ENCODE peak calls at places on chromosomes 6 and 20, in four cellular contexts. B is suprapubic skin, R is uterus, E is AG04450. D is an unnamed sample.

GRCh38 chr20:64226686-64227576 is 28.6 kb upstream of the PCMTD2 start:
- DNase-seq in B (no peak), R (no peak), E (no peak), D (no peak)

GRCh38 chr20:36582322-36582721 is 8.9 kb downstream of the TGIF2 start:
- DNase-seq in B (no peak), R (no peak), E (no peak), D (no peak)

GRCh38 chr20:57013221-57013620 is 253.2 kb downstream of the BMP7 start:
- DNase-seq in B (no peak), R (no peak), E (no peak), D (no peak)

GRCh38 chr20:44467289-44467883 is 8.3 kb upstream of the TTPAL start:
- DNase-seq in B (peak; percentile 87), R (peak; percentile 60), E (no peak), D (no peak)

GRCh38 chr6:25181923-25182322 is 97.3 kb upstream of the CARMIL1 start:
- DNase-seq in B (no peak), R (no peak), E (no peak), D (no peak)

GRCh38 chr6:117195728-117196127 is 69.6 kb upstream of the VGLL2 start:
- DNase-seq in B (no peak), R (no peak), E (no peak), D (no peak)

GRCh38 chr6:105560611-105561066 is 157.8 kb upstream of the PREP start:
- DNase-seq in B (no peak), R (no peak), E (no peak), D (no peak)

GRCh38 chr20:31712564-31713311 is 9.9 kb downstream of the BCL2L1 start:
- DNase-seq in B (peak; percentile 96), R (peak; percentile 65), E (peak; percentile 67), D (peak; percentile 82)

GRCh38 chr6:78552435-78552834 is 314.9 kb upstream of the IRAK1BP1 start:
- DNase-seq in B (no peak), R (no peak), E (no peak), D (no peak)

GRCh38 chr6:150922137-150922536 is 56.6 kb downstream of the MTHFD1L start:
- DNase-seq in B (no peak), R (no peak), E (no peak), D (no peak)

GRCh38 chr20:44738779-44739477 is 6.7 kb upstream of the KCNK15 start:
- DNase-seq in B (no peak), R (peak; percentile 60), E (no peak), D (no peak)

GRCh38 chr20:1299522-1299921 is 29.4 kb downstream of the SDCBP2 start:
- DNase-seq in B (no peak), R (no peak), E (no peak), D (no peak)

GRCh38 chr20:63004607-63005211 is 2.1 kb downstream of the BHLHE23 start:
- DNase-seq in B (no peak), R (no peak), E (no peak), D (no peak)

GRCh38 chr6:36684447-36684812 is 5.9 kb downstream of the CDKN1A start:
- DNase-seq in B (no peak), R (no peak), E (no peak), D (no peak)

GRCh38 chr6:153814136-153814535 is 224.9 kb upstream of the OPRM1 start:
- DNase-seq in B (no peak), R (no peak), E (no peak), D (no peak)

GRCh38 chr20:50259705-50260479 is 69.3 kb downstream of the CEBPB start:
- DNase-seq in B (peak; percentile 84), R (no peak), E (no peak), D (no peak)

GRCh38 chr6:16337280-16337975 is 99.0 kb downstream of the GMPR start:
- DNase-seq in B (peak; percentile 94), R (peak; percentile 97), E (peak; percentile 76), D (peak; percentile 78)

GRCh38 chr6:131966443-131966842 is 15.3 kb upstream of the CCN2 start:
- DNase-seq in B (no peak), R (no peak), E (no peak), D (no peak)

DNA sequence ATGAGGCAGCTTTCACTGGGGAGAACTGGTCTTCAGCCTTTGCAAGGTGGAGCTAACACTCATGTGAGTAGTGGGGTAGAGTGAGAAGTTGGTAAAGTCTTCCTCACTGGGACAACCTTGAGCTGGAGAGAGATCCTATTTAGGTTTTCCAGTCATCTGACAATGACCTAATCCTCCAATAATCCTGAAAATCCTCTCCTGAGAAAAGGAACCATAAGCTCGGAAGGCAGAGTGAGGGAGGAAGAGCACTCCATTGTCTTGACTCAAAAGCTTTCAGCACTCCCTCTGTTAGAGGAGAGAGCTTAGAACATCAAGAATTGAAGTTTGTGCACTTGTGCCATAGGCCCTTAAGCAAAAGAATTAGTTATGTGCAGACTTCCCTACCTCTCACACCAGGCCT is 77.8 kb downstream of the TRAM2 start:
- DNase-seq in B (no peak), R (no peak), E (no peak), D (no peak)
- TF ChIP-seq CTCF in B (no peak), R (no peak), E (no peak), D (no peak)

DNA sequence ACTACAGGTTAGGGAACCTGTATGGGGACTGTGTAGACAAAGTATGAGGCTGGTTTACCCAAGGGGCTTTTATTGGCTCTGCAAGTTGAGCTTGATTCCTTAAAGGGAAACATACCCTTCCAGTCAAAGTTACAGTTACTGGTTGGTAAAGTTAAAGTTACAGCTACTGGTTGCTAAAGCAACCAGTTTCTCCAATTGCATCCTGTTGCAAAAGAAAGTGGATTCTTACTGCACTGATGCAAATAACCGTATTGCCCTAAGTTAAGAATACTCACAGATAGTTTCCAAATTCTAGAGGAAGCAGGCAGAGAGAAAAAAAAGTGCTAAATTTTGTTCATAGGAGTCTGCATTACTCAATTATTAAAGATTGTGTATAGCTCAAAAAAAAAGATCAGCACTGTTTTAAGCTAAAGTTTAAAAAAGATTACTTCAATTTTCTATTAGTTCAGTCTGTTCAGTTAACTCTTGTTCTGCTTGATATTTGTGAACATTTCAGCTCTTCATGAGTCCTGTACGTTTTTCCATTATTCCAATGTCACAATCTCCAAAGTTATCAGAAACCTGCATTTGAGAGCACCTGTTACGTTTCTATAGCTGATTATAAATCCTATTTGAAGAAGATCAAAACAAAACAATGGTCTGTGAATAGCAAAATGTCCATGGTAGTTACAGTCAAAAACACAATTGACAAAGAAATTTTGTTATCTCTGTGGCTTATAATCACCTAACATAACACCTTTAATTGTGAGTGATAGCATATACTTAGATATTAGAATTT is 8.6 kb upstream of the IL22RA2 start:
- DNase-seq in B (no peak), R (no peak), E (no peak), D (no peak)
- H3K9me3 ChIP-seq in B (peaks cover 12% of the 10 kb centered on the region), R (peaks cover 17% of the 10 kb centered on the region), E (peaks cover 7% of the 10 kb centered on the region), D (no peaks in the 10 kb centered on the region)

GRCh38 chr20:59940956-59941294 is 736 bp downstream of the FAM217B start:
- DNase-seq in B (no peak), R (no peak), E (no peak), D (no peak)
- TF ChIP-seq CTCF in B (no peak), R (no peak), E (no peak), D (no peak)

GRCh38 chr6:20572288-20572687 is 38.0 kb downstream of the CDKAL1 start:
- DNase-seq in B (no peak), R (no peak), E (no peak), D (no peak)

GRCh38 chr6:20571261-20571660 is 37.0 kb downstream of the CDKAL1 start:
- DNase-seq in B (no peak), R (no peak), E (no peak), D (no peak)

GRCh38 chr6:20565291-20565690 is 31.0 kb downstream of the CDKAL1 start:
- DNase-seq in B (no peak), R (no peak), E (no peak), D (no peak)

GRCh38 chr6:20572940-20573339 is 38.7 kb downstream of the CDKAL1 start:
- DNase-seq in B (no peak), R (no peak), E (no peak), D (no peak)

GRCh38 chr6:20569000-20569610 is 34.8 kb downstream of the CDKAL1 start:
- DNase-seq in B (no peak), R (no peak), E (no peak), D (no peak)
- H3K9me3 ChIP-seq in B (no peaks in the 10 kb centered on the region), R (no peaks in the 10 kb centered on the region), E (no peaks in the 10 kb centered on the region), D (no peaks in the 10 kb centered on the region)